ENCODE peak calls at places on chromosomes 2 and 18, in six cellular contexts. H, Y, P, Q, S and M are unnamed samples.

GRCh38 chr18:7812431-7813063 is 245.4 kb downstream of the PTPRM start:
- DNase-seq in S (no peak), Q (peak), H (peak), P (no peak), Y (peak), M (no peak)

GRCh38 chr2:182444806-182445205 is 18.0 kb upstream of the PDE1A start:
- DNase-seq in P (no peak), S (no peak), H (no peak), Q (no peak), Y (peak), M (no peak)

GRCh38 chr2:236352761-236353593 is 88.8 kb upstream of the ASB18 start:
- DNase-seq in H (no peak), Y (peak), S (no peak), P (peak), Q (peak), M (no peak)

GRCh38 chr2:130241041-130241707 is 42.9 kb upstream of the TUBA3E start:
- DNase-seq in Q (peak), S (no peak), P (peak), Y (peak), H (peak), M (no peak)

GRCh38 chr18:40897884-40898283 is 1057.2 kb upstream of the PIK3C3 start:
- DNase-seq in Q (no peak), P (no peak), H (no peak), Y (no peak), S (no peak), M (no peak)

GRCh38 chr2:154447727-154448418 is 250.6 kb upstream of the KCNJ3 start:
- DNase-seq in Q (no peak), S (no peak), H (no peak), P (no peak), Y (no peak), M (no peak)

GRCh38 chr18:63518178-63519012 is 23.8 kb upstream of the SERPINB12 start:
- DNase-seq in H (peak), Q (peak), Y (peak), S (peak), P (peak), M (no peak)

GRCh38 chr2:187617120-187617519 is 62.9 kb upstream of the TFPI start:
- DNase-seq in Y (no peak), P (no peak), S (no peak), Q (no peak), H (no peak), M (no peak)

GRCh38 chr2:119823734-119824334 is 64.1 kb downstream of the PTPN4 start:
- DNase-seq in P (peak), S (no peak), H (peak), Y (peak), Q (peak), M (no peak)

GRCh38 chr2:43050866-43051265 is 175.5 kb downstream of the ZFP36L2 start:
- DNase-seq in H (no peak), Q (no peak), P (no peak), S (no peak), Y (peak), M (peak)

GRCh38 chr18:60090170-60090569 is 190.4 kb downstream of the PMAIP1 start:
- DNase-seq in P (peak), Q (no peak), Y (peak), S (no peak), H (peak), M (no peak)

GRCh38 chr2:105812180-105813044 is 67.7 kb downstream of the NCK2 start:
- DNase-seq in S (no peak), Q (peak), Y (peak), P (peak), H (peak), M (peak)

GRCh38 chr2:17573085-17573805 is 32.7 kb downstream of the VSNL1 start:
- DNase-seq in P (no peak), Q (no peak), S (no peak), H (no peak), Y (no peak), M (no peak)

GRCh38 chr18:79068299-79068945 is 772 bp upstream of the ATP9B start:
- DNase-seq in S (no peak), Q (no peak), P (no peak), Y (peak), H (no peak), M (no peak)

GRCh38 chr18:27227721-27228120 is 42.6 kb upstream of the CHST9 start:
- DNase-seq in P (no peak), S (no peak), Q (no peak), Y (no peak), H (no peak), M (no peak)

GRCh38 chr2:220166616-220167015 is 539.2 kb downstream of the SLC4A3 start:
- DNase-seq in P (no peak), H (no peak), Q (no peak), S (no peak), Y (no peak), M (no peak)

GRCh38 chr2:120513776-120514357 is 167.9 kb downstream of the INHBB start:
- DNase-seq in Q (no peak), H (no peak), P (no peak), S (no peak), Y (no peak), M (no peak)

GRCh38 chr2:43086451-43087221 is 139.8 kb downstream of the ZFP36L2 start:
- DNase-seq in H (peak), S (no peak), Y (peak), P (no peak), Q (peak), M (peak)

GRCh38 chr2:242043538-242044205 is 174.1 kb downstream of the RTP5 start:
- DNase-seq in P (no peak), S (no peak), H (no peak), Q (no peak), Y (no peak), M (peak)

GRCh38 chr2:45616663-45617411 is 5.8 kb upstream of the SRBD1 start:
- DNase-seq in Y (peak), S (no peak), P (peak), H (peak), Q (no peak), M (no peak)

GRCh38 chr18:74840492-74841167 is 243.0 kb downstream of the ZNF407 start:
- DNase-seq in P (no peak), Y (peak), H (peak), S (no peak), Q (peak), M (no peak)

GRCh38 chr2:233756429-233757081 is 3.5 kb upstream of the UGT1A1 start:
- DNase-seq in P (no peak), Q (no peak), H (peak), Y (no peak), S (no peak), M (no peak)

GRCh38 chr2:69437751-69438154 is 518 bp upstream of the NFU1 start:
- DNase-seq in Q (no peak), P (no peak), S (no peak), Y (no peak), H (no peak), M (no peak)

GRCh38 chr2:172307800-172308199 is 119.6 kb upstream of the ITGA6 start:
- DNase-seq in H (no peak), S (no peak), Q (no peak), Y (peak), P (no peak), M (no peak)

GRCh38 chr2:160305081-160305750 is 105.1 kb upstream of the ITGB6 start:
- DNase-seq in S (no peak), Q (no peak), Y (peak), P (no peak), H (no peak), M (no peak)

GRCh38 chr2:110173523-110173922 is 31.3 kb downstream of the NPHP1 start:
- DNase-seq in S (no peak), P (no peak), Y (peak), H (peak), Q (no peak), M (no peak)

GRCh38 chr2:236782938-236783337 is 213.3 kb downstream of the ACKR3 start:
- DNase-seq in H (no peak), P (no peak), S (no peak), Q (no peak), Y (no peak), M (no peak)

GRCh38 chr2:83900859-83901258 is 558.2 kb downstream of the SUCLG1 start:
- DNase-seq in Y (peak), P (no peak), H (no peak), S (no peak), Q (no peak), M (no peak)

GRCh38 chr18:78309945-78310344 is 669.7 kb upstream of the SALL3 start:
- DNase-seq in Q (no peak), S (no peak), P (no peak), Y (no peak), H (no peak), M (no peak)

GRCh38 chr2:228699400-228699799 is 517.9 kb upstream of the SPHKAP start:
- DNase-seq in P (no peak), Y (peak), S (no peak), H (no peak), Q (peak), M (no peak)

GRCh38 chr2:217835931-217836881 is 166.6 kb downstream of the TNS1 start:
- DNase-seq in H (peak), Y (peak), Q (peak), P (no peak), S (no peak), M (peak)

GRCh38 chr2:127575185-127575765 is 39.8 kb downstream of the MYO7B start:
- DNase-seq in Y (no peak), H (no peak), Q (no peak), P (no peak), S (no peak), M (no peak)

GRCh38 chr2:207317358-207317984 is 151.7 kb upstream of the KLF7 start:
- DNase-seq in Y (peak), H (no peak), S (no peak), P (no peak), Q (no peak), M (no peak)

GRCh38 chr2:240954436-240955305 is 43.7 kb upstream of the SNED1 start:
- DNase-seq in H (no peak), P (no peak), S (no peak), Q (no peak), Y (no peak), M (no peak)

GRCh38 chr2:129673881-129674513 is 305.5 kb upstream of the RAB6C start:
- DNase-seq in P (no peak), Q (no peak), H (no peak), S (no peak), Y (no peak), M (no peak)

GRCh38 chr2:74740395-74741075 is 86.5 kb downstream of the SEMA4F start:
- DNase-seq in Q (peak), S (no peak), Y (peak), H (peak), P (no peak), M (peak)

GRCh38 chr2:197179744-197180498 is 130.7 kb downstream of the ANKRD44 start:
- DNase-seq in P (no peak), Y (peak), S (no peak), Q (no peak), H (peak), M (peak)